ENCODE peak calls at places on chromosomes 5 and 9, in four cellular contexts. One of them, this sample, is unnamed.

GRCh38 chr5:61304611-61305369 is 27.3 kb upstream of the ZSWIM6 start:
- DNase-seq in GM12878: no peak
- DNase-seq in K562: peak
- DNase-seq in GM12891: no peak
- DNase-seq in this sample: no peak

GRCh38 chr5:138824516-138824915 is 50.6 kb downstream of the LRRTM2 start:
- DNase-seq in GM12878: no peak
- DNase-seq in K562: no peak
- DNase-seq in GM12891: no peak
- DNase-seq in this sample: no peak

GRCh38 chr9:127200106-127200862 is 64.3 kb upstream of the GARNL3 start:
- DNase-seq in GM12878: no peak
- DNase-seq in K562: no peak
- DNase-seq in GM12891: no peak
- DNase-seq in this sample: no peak

GRCh38 chr9:111036946-111037743 is 1.1 kb downstream of the LPAR1 start:
- DNase-seq in GM12878: no peak
- DNase-seq in K562: no peak
- DNase-seq in GM12891: no peak
- DNase-seq in this sample: no peak

GRCh38 chr9:129254566-129255287 is 76.7 kb upstream of the IER5L start:
- DNase-seq in GM12878: no peak
- DNase-seq in K562: no peak
- DNase-seq in GM12891: no peak
- DNase-seq in this sample: no peak

GRCh38 chr5:143870871-143871632 is 59.1 kb downstream of the HMHB1 start:
- DNase-seq in GM12878: no peak
- DNase-seq in K562: no peak
- DNase-seq in GM12891: no peak
- DNase-seq in this sample: no peak

GRCh38 chr5:69261034-69261433 is 26.3 kb downstream of the CDK7 start:
- DNase-seq in GM12878: no peak
- DNase-seq in K562: no peak
- DNase-seq in GM12891: no peak
- DNase-seq in this sample: no peak

GRCh38 chr5:130651440-130651839 is 513.6 kb downstream of the HINT1 start:
- DNase-seq in GM12878: no peak
- DNase-seq in K562: no peak
- DNase-seq in GM12891: no peak
- DNase-seq in this sample: no peak

GRCh38 chr9:97041898-97042297 is 3.0 kb upstream of the CTSV start:
- DNase-seq in GM12878: no peak
- DNase-seq in K562: no peak
- DNase-seq in GM12891: no peak
- DNase-seq in this sample: no peak

GRCh38 chr5:74934949-74935751 is 69.0 kb upstream of the FAM169A start:
- DNase-seq in GM12878: no peak
- DNase-seq in K562: no peak
- DNase-seq in GM12891: no peak
- DNase-seq in this sample: no peak

GRCh38 chr5:15821506-15821905 is 321.5 kb downstream of the FBXL7 start:
- DNase-seq in GM12878: no peak
- DNase-seq in K562: no peak
- DNase-seq in GM12891: no peak
- DNase-seq in this sample: no peak

GRCh38 chr5:6732634-6733410 is 19.6 kb downstream of the TENT4A start:
- DNase-seq in GM12878: no peak
- DNase-seq in K562: no peak
- DNase-seq in GM12891: no peak
- DNase-seq in this sample: no peak

GRCh38 chr5:2257326-2258244 is 374.9 kb upstream of the IRX4 start:
- DNase-seq in GM12878: no peak
- DNase-seq in K562: no peak
- DNase-seq in GM12891: no peak
- DNase-seq in this sample: no peak

GRCh38 chr5:154593091-154593490 is 115.1 kb upstream of the HAND1 start:
- DNase-seq in GM12878: no peak
- DNase-seq in K562: no peak
- DNase-seq in GM12891: no peak
- DNase-seq in this sample: no peak

GRCh38 chr5:116320486-116320885 is 235.7 kb downstream of the COMMD10 start:
- DNase-seq in GM12878: no peak
- DNase-seq in K562: no peak
- DNase-seq in GM12891: no peak
- DNase-seq in this sample: no peak

GRCh38 chr9:124345751-124346281 is 69.4 kb downstream of the PSMB7 start:
- DNase-seq in GM12878: no peak
- DNase-seq in K562: no peak
- DNase-seq in GM12891: no peak
- DNase-seq in this sample: no peak

GRCh38 chr5:118196229-118196628 is 792.1 kb downstream of the DTWD2 start:
- DNase-seq in GM12878: no peak
- DNase-seq in K562: no peak
- DNase-seq in GM12891: no peak
- DNase-seq in this sample: no peak

GRCh38 chr9:6218099-6218502 is 2.5 kb downstream of the IL33 start:
- DNase-seq in GM12878: no peak
- DNase-seq in K562: no peak
- DNase-seq in GM12891: no peak
- DNase-seq in this sample: no peak

GRCh38 chr5:134100283-134101011 is 14.0 kb upstream of the TCF7 start:
- DNase-seq in GM12878: peak
- DNase-seq in K562: no peak
- DNase-seq in GM12891: peak
- DNase-seq in this sample: no peak

GRCh38 chr5:59062986-59063683 is 480.3 kb downstream of the RAB3C start:
- DNase-seq in GM12878: no peak
- DNase-seq in K562: no peak
- DNase-seq in GM12891: no peak
- DNase-seq in this sample: no peak

GRCh38 chr5:78964889-78965288 is 20.2 kb downstream of the ARSB start:
- DNase-seq in GM12878: no peak
- DNase-seq in K562: no peak
- DNase-seq in GM12891: no peak
- DNase-seq in this sample: no peak

GRCh38 chr5:345404-346195 is 24.1 kb downstream of the AHRR start:
- DNase-seq in GM12878: no peak
- DNase-seq in K562: no peak
- DNase-seq in GM12891: no peak
- DNase-seq in this sample: no peak

GRCh38 chr5:154367101-154367500 is 78.7 kb upstream of the SAP30L start:
- DNase-seq in GM12878: no peak
- DNase-seq in K562: no peak
- DNase-seq in GM12891: peak
- DNase-seq in this sample: no peak

GRCh38 chr5:92081958-92082712 is 699.0 kb upstream of the ARRDC3 start:
- DNase-seq in GM12878: no peak
- DNase-seq in K562: no peak
- DNase-seq in GM12891: no peak
- DNase-seq in this sample: no peak

GRCh38 chr5:123157797-123158528 is 68.9 kb downstream of the PRDM6 start:
- DNase-seq in GM12878: no peak
- DNase-seq in K562: no peak
- DNase-seq in GM12891: no peak
- DNase-seq in this sample: no peak

GRCh38 chr5:18334949-18335348 is 700.7 kb downstream of the TAF11L14 start:
- DNase-seq in GM12878: no peak
- DNase-seq in K562: no peak
- DNase-seq in GM12891: no peak
- DNase-seq in this sample: no peak

GRCh38 chr5:98916540-98916939 is 12.3 kb downstream of the CHD1 start:
- DNase-seq in GM12878: no peak
- DNase-seq in K562: no peak
- DNase-seq in GM12891: no peak
- DNase-seq in this sample: no peak

GRCh38 chr5:101045689-101046088 is 142.6 kb upstream of the ST8SIA4 start:
- DNase-seq in GM12878: no peak
- DNase-seq in K562: no peak
- DNase-seq in GM12891: no peak
- DNase-seq in this sample: no peak

GRCh38 chr5:88322785-88323184 is 54.1 kb upstream of the TMEM161B start:
- DNase-seq in GM12878: no peak
- DNase-seq in K562: no peak
- DNase-seq in GM12891: no peak
- DNase-seq in this sample: no peak

GRCh38 chr9:121897140-121897539 is 196.0 kb downstream of the TTLL11 start:
- DNase-seq in GM12878: no peak
- DNase-seq in K562: no peak
- DNase-seq in GM12891: no peak
- DNase-seq in this sample: no peak

GRCh38 chr9:23672121-23672520 is 153.9 kb downstream of the ELAVL2 start:
- DNase-seq in GM12878: no peak
- DNase-seq in K562: no peak
- DNase-seq in GM12891: no peak
- DNase-seq in this sample: no peak

GRCh38 chr5:128695791-128696520 is 157.9 kb upstream of the FBN2 start:
- DNase-seq in GM12878: no peak
- DNase-seq in K562: no peak
- DNase-seq in GM12891: no peak
- DNase-seq in this sample: no peak

GRCh38 chr5:140672455-140673186 is 755 bp downstream of the DND1 start:
- DNase-seq in GM12878: no peak
- DNase-seq in K562: no peak
- DNase-seq in GM12891: no peak
- DNase-seq in this sample: peak
- TF ChIP-seq SPI1 in GM12878: no peak
- TF ChIP-seq SPI1 in K562: no peak
- TF ChIP-seq SPI1 in GM12891: no peak
- TF ChIP-seq SPI1 in this sample: no peak

GRCh38 chr9:35673998-35674361 is 252 bp downstream of the CA9 start:
- DNase-seq in GM12878: no peak
- DNase-seq in K562: no peak
- DNase-seq in GM12891: no peak
- DNase-seq in this sample: no peak

GRCh38 chr9:35673132-35673997 is at the start of gene CA9:
- DNase-seq in GM12878: no peak
- DNase-seq in K562: no peak
- DNase-seq in GM12891: no peak
- DNase-seq in this sample: no peak

GRCh38 chr9:35675732-35676392 is 2.1 kb downstream of the CA9 start:
- DNase-seq in GM12878: no peak
- DNase-seq in K562: no peak
- DNase-seq in GM12891: no peak
- DNase-seq in this sample: no peak

GRCh38 chr9:35679091-35679490 is 5.4 kb downstream of the CA9 start:
- DNase-seq in GM12878: no peak
- DNase-seq in K562: no peak
- DNase-seq in GM12891: no peak
- DNase-seq in this sample: no peak

GRCh38 chr9:35675204-35675603 is 1.5 kb downstream of the CA9 start:
- DNase-seq in GM12878: no peak
- DNase-seq in K562: no peak
- DNase-seq in GM12891: no peak
- DNase-seq in this sample: no peak
- TF ChIP-seq SPI1 in GM12878: no peak
- TF ChIP-seq SPI1 in K562: no peak
- TF ChIP-seq SPI1 in GM12891: no peak
- TF ChIP-seq SPI1 in this sample: no peak

GRCh38 chr9:38424918-38425317 is 664 bp upstream of the IGFBPL1 start:
- DNase-seq in GM12878: no peak
- DNase-seq in K562: no peak
- DNase-seq in GM12891: no peak
- DNase-seq in this sample: no peak

GRCh38 chr9:38423273-38423938 is 848 bp downstream of the IGFBPL1 start:
- DNase-seq in GM12878: no peak
- DNase-seq in K562: no peak
- DNase-seq in GM12891: no peak
- DNase-seq in this sample: no peak

GRCh38 chr9:38422555-38423245 is 1.6 kb downstream of the IGFBPL1 start:
- DNase-seq in GM12878: no peak
- DNase-seq in K562: no peak
- DNase-seq in GM12891: no peak
- DNase-seq in this sample: no peak

GRCh38 chr9:38421498-38422211 is 2.6 kb downstream of the IGFBPL1 start:
- DNase-seq in GM12878: no peak
- DNase-seq in K562: no peak
- DNase-seq in GM12891: no peak
- DNase-seq in this sample: no peak

DNA sequence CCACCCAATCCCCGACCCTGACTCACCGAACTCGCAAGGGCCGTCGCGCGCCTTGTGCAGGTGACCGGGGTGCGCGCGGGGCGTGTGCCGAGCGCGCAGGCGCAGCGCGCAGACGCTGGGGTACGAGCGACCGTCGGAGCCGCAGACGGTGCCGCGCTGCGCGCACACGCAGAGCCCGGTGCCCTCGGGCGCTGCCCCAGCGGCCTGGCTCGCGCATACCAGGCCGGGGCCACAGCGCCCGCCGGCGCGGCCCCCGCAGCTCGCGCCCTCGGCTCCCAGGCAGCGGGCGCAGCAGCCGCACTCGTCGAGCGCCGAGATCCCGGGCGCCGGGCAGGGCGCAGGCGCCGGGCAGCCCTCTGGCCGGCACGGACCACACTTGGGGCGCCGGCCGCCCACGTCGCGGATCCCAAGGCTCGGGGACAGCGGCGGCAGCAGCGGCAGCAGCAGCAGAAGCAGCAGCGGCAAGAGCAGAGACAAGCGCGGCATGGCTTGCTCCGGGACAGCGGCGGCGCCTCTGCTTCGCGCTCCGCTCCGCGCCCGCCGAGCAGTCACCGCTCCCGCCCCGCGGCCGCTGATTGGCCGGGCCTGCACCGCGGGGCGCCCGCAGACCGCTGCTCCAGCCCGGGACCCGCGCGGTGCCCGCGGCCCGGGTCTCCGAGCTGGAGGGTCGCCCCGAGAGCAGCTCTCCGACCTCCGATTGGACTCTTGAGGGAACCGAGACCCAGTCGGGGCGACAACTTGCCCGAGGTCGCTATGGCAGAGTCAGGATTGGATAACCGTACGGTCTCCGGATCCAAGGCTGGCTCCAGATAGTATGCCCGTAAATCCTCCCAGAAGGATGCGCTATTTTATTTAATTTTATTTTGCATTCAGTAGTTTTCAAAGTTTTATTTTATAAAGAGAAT is at the start of gene IGFBPL1:
- DNase-seq in GM12878: no peak
- DNase-seq in K562: peak
- DNase-seq in GM12891: peak
- DNase-seq in this sample: no peak
- TF ChIP-seq SPI1 in GM12878: no peak
- TF ChIP-seq SPI1 in K562: no peak
- TF ChIP-seq SPI1 in GM12891: no peak
- TF ChIP-seq SPI1 in this sample: no peak

GRCh38 chr9:133201424-133202144 is 7.5 kb downstream of the OBP2B start:
- DNase-seq in GM12878: no peak
- DNase-seq in K562: no peak
- DNase-seq in GM12891: no peak
- DNase-seq in this sample: no peak

GRCh38 chr9:133203506-133204075 is 5.5 kb downstream of the OBP2B start:
- DNase-seq in GM12878: no peak
- DNase-seq in K562: no peak
- DNase-seq in GM12891: no peak
- DNase-seq in this sample: no peak

GRCh38 chr9:133204335-133204992 is 4.6 kb downstream of the OBP2B start:
- DNase-seq in GM12878: no peak
- DNase-seq in K562: no peak
- DNase-seq in GM12891: no peak
- DNase-seq in this sample: no peak

GRCh38 chr9:133202145-133202513 is 6.9 kb downstream of the OBP2B start:
- DNase-seq in GM12878: no peak
- DNase-seq in K562: no peak
- DNase-seq in GM12891: no peak
- DNase-seq in this sample: no peak

GRCh38 chr9:133202688-133203453 is 6.2 kb downstream of the OBP2B start:
- DNase-seq in GM12878: no peak
- DNase-seq in K562: no peak
- DNase-seq in GM12891: no peak
- DNase-seq in this sample: no peak
- TF ChIP-seq SPI1 in GM12878: no peak
- TF ChIP-seq SPI1 in K562: no peak
- TF ChIP-seq SPI1 in GM12891: no peak
- TF ChIP-seq SPI1 in this sample: no peak